ENCODE peak calls at places on chromosome 12, in four cellular contexts. One of them, this sample, is unnamed. For H3K9me3, the result is how much of the 10 kb centered on the place peaks cover.

GRCh38 chr12:42969357-42969756 is 379.8 kb upstream of the PRICKLE1 start:
- DNase-seq in CD4-positive, CD25-positive, alpha-beta regulatory T cell: no peak
- DNase-seq in prostate gland: no peak
- DNase-seq in cardiac muscle cell: no peak
- DNase-seq in this sample: no peak

GRCh38 chr12:46160081-46160980 is 108.5 kb downstream of the SLC38A1 start:
- DNase-seq in CD4-positive, CD25-positive, alpha-beta regulatory T cell: no peak
- DNase-seq in prostate gland: peak
- DNase-seq in cardiac muscle cell: peak
- DNase-seq in this sample: no peak

GRCh38 chr12:52916225-52916624 is 11.3 kb upstream of the KRT8 start:
- DNase-seq in CD4-positive, CD25-positive, alpha-beta regulatory T cell: no peak
- DNase-seq in prostate gland: no peak
- DNase-seq in cardiac muscle cell: no peak
- DNase-seq in this sample: no peak

GRCh38 chr12:24898185-24898584 is 50.7 kb downstream of the BCAT1 start:
- DNase-seq in CD4-positive, CD25-positive, alpha-beta regulatory T cell: no peak
- DNase-seq in prostate gland: no peak
- DNase-seq in cardiac muscle cell: no peak
- DNase-seq in this sample: no peak

GRCh38 chr12:27034607-27035293 is 12.4 kb downstream of the MED21 start:
- DNase-seq in CD4-positive, CD25-positive, alpha-beta regulatory T cell: no peak
- DNase-seq in prostate gland: no peak
- DNase-seq in cardiac muscle cell: no peak
- DNase-seq in this sample: no peak

GRCh38 chr12:128381961-128382360 is 115.0 kb downstream of the TMEM132C start:
- DNase-seq in CD4-positive, CD25-positive, alpha-beta regulatory T cell: no peak
- DNase-seq in prostate gland: no peak
- DNase-seq in cardiac muscle cell: no peak
- DNase-seq in this sample: no peak

GRCh38 chr12:15629108-15629507 is 160.1 kb downstream of the EPS8 start:
- DNase-seq in CD4-positive, CD25-positive, alpha-beta regulatory T cell: no peak
- DNase-seq in prostate gland: peak
- DNase-seq in cardiac muscle cell: peak
- DNase-seq in this sample: no peak

GRCh38 chr12:96121271-96121711 is 72.9 kb upstream of the ELK3 start:
- DNase-seq in CD4-positive, CD25-positive, alpha-beta regulatory T cell: no peak
- DNase-seq in prostate gland: no peak
- DNase-seq in cardiac muscle cell: no peak
- DNase-seq in this sample: no peak

GRCh38 chr12:59650594-59651229 is 54.9 kb downstream of the SLC16A7 start:
- DNase-seq in CD4-positive, CD25-positive, alpha-beta regulatory T cell: no peak
- DNase-seq in prostate gland: no peak
- DNase-seq in cardiac muscle cell: no peak
- DNase-seq in this sample: no peak

GRCh38 chr12:4285070-4285469 is 11.5 kb downstream of the CCND2 start:
- DNase-seq in CD4-positive, CD25-positive, alpha-beta regulatory T cell: no peak
- DNase-seq in prostate gland: no peak
- DNase-seq in cardiac muscle cell: no peak
- DNase-seq in this sample: no peak

GRCh38 chr12:55847033-55847432 is 4.3 kb upstream of the MMP19 start:
- DNase-seq in CD4-positive, CD25-positive, alpha-beta regulatory T cell: no peak
- DNase-seq in prostate gland: no peak
- DNase-seq in cardiac muscle cell: no peak
- DNase-seq in this sample: peak

GRCh38 chr12:91052021-91052420 is 5.8 kb downstream of the KERA start:
- DNase-seq in CD4-positive, CD25-positive, alpha-beta regulatory T cell: no peak
- DNase-seq in prostate gland: no peak
- DNase-seq in cardiac muscle cell: no peak
- DNase-seq in this sample: no peak

GRCh38 chr12:62841841-62842240 is 93.1 kb downstream of the PPM1H start:
- DNase-seq in CD4-positive, CD25-positive, alpha-beta regulatory T cell: no peak
- DNase-seq in prostate gland: peak
- DNase-seq in cardiac muscle cell: no peak
- DNase-seq in this sample: no peak

GRCh38 chr12:97835541-97835940 is 372.9 kb downstream of the RMST start:
- DNase-seq in CD4-positive, CD25-positive, alpha-beta regulatory T cell: no peak
- DNase-seq in prostate gland: no peak
- DNase-seq in cardiac muscle cell: no peak
- DNase-seq in this sample: no peak

GRCh38 chr12:80936353-80936641 is 1.4 kb downstream of the LIN7A start:
- DNase-seq in CD4-positive, CD25-positive, alpha-beta regulatory T cell: no peak
- DNase-seq in prostate gland: no peak
- DNase-seq in cardiac muscle cell: peak
- DNase-seq in this sample: no peak

GRCh38 chr12:52059582-52060497 is 8.6 kb downstream of the NR4A1 start:
- DNase-seq in CD4-positive, CD25-positive, alpha-beta regulatory T cell: no peak
- DNase-seq in prostate gland: no peak
- DNase-seq in cardiac muscle cell: no peak
- DNase-seq in this sample: no peak

GRCh38 chr12:103771466-103771865 is 69.6 kb downstream of the NT5DC3 start:
- DNase-seq in CD4-positive, CD25-positive, alpha-beta regulatory T cell: no peak
- DNase-seq in prostate gland: no peak
- DNase-seq in cardiac muscle cell: peak
- DNase-seq in this sample: no peak

GRCh38 chr12:34388636-34389377 is 366.5 kb downstream of the ALG10 start:
- DNase-seq in CD4-positive, CD25-positive, alpha-beta regulatory T cell: no peak
- DNase-seq in prostate gland: no peak
- DNase-seq in cardiac muscle cell: no peak
- DNase-seq in this sample: no peak
- H3K9me3 ChIP-seq in CD4-positive, CD25-positive, alpha-beta regulatory T cell: half or more
- H3K9me3 ChIP-seq in prostate gland: under half
- H3K9me3 ChIP-seq in cardiac muscle cell: under half
- H3K9me3 ChIP-seq in this sample: under half

GRCh38 chr12:126798449-126798848 is 1468.5 kb upstream of the TMEM132C start:
- DNase-seq in CD4-positive, CD25-positive, alpha-beta regulatory T cell: no peak
- DNase-seq in prostate gland: no peak
- DNase-seq in cardiac muscle cell: no peak
- DNase-seq in this sample: no peak
- H3K9me3 ChIP-seq in CD4-positive, CD25-positive, alpha-beta regulatory T cell: under half
- H3K9me3 ChIP-seq in prostate gland: under half
- H3K9me3 ChIP-seq in cardiac muscle cell: under half
- H3K9me3 ChIP-seq in this sample: under half

GRCh38 chr12:133156125-133156690 is 25.1 kb upstream of the ZNF268 start:
- DNase-seq in CD4-positive, CD25-positive, alpha-beta regulatory T cell: no peak
- DNase-seq in prostate gland: no peak
- DNase-seq in cardiac muscle cell: no peak
- DNase-seq in this sample: no peak
- H3K9me3 ChIP-seq in CD4-positive, CD25-positive, alpha-beta regulatory T cell: half or more
- H3K9me3 ChIP-seq in prostate gland: under half
- H3K9me3 ChIP-seq in cardiac muscle cell: under half
- H3K9me3 ChIP-seq in this sample: half or more

DNA sequence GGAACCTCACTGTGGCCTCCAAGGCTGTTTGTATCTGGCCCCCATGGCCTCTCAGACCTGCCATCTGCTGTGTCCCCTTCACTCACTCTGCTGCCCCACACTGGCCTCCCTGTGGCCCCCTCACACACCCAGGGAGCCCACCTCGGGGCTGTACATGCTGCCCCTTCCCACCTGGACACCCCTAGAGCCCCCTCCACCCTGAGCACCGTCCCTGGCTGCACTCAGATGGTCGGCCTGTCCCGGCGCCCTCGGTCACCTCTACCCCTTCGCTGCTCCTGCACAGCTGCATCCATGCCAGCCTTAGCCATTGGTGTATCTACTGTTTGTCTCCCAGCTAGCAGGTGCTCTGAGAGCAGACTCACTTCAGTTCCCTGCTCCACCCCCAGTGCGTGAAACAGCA is 144.4 kb downstream of the RIMBP2 start:
- DNase-seq in CD4-positive, CD25-positive, alpha-beta regulatory T cell: no peak
- DNase-seq in prostate gland: no peak
- DNase-seq in cardiac muscle cell: no peak
- DNase-seq in this sample: no peak
- H3K9me3 ChIP-seq in CD4-positive, CD25-positive, alpha-beta regulatory T cell: under half
- H3K9me3 ChIP-seq in prostate gland: under half
- H3K9me3 ChIP-seq in cardiac muscle cell: under half
- H3K9me3 ChIP-seq in this sample: under half

DNA sequence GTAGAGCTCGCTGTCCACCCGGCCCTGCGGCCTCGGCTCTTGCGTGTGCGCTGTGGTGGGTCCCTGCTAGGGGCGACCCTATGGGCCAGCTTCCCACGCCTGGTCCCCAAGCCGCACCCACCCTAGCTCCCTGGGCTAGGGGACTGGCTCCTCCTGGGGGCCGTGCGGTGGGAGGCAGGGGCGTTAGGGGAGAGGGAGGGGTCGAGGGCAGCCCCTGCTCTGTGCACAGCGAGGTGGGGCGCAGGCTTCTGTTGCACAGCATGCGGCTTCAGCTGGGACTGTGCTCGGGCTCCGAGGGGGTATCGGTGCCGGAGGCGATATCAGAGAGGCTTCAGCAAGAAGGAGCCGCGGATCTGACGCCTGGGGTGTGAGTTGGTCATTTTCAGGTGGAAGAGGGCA is 86.1 kb downstream of the ALG10 start:
- DNase-seq in CD4-positive, CD25-positive, alpha-beta regulatory T cell: no peak
- DNase-seq in prostate gland: no peak
- DNase-seq in cardiac muscle cell: no peak
- DNase-seq in this sample: no peak
- H3K9me3 ChIP-seq in CD4-positive, CD25-positive, alpha-beta regulatory T cell: under half
- H3K9me3 ChIP-seq in prostate gland: under half
- H3K9me3 ChIP-seq in cardiac muscle cell: under half
- H3K9me3 ChIP-seq in this sample: under half

GRCh38 chr12:124872068-124872719 is 8.5 kb upstream of the SCARB1 start:
- DNase-seq in CD4-positive, CD25-positive, alpha-beta regulatory T cell: no peak
- DNase-seq in prostate gland: no peak
- DNase-seq in cardiac muscle cell: no peak
- DNase-seq in this sample: no peak
- H3K9me3 ChIP-seq in CD4-positive, CD25-positive, alpha-beta regulatory T cell: under half
- H3K9me3 ChIP-seq in prostate gland: under half
- H3K9me3 ChIP-seq in cardiac muscle cell: under half
- H3K9me3 ChIP-seq in this sample: under half

GRCh38 chr12:56864318-56864717 is 69.9 kb downstream of the SDR9C7 start:
- DNase-seq in CD4-positive, CD25-positive, alpha-beta regulatory T cell: no peak
- DNase-seq in prostate gland: no peak
- DNase-seq in cardiac muscle cell: no peak
- DNase-seq in this sample: no peak

GRCh38 chr12:56866493-56866892 is 67.7 kb downstream of the SDR9C7 start:
- DNase-seq in CD4-positive, CD25-positive, alpha-beta regulatory T cell: no peak
- DNase-seq in prostate gland: no peak
- DNase-seq in cardiac muscle cell: no peak
- DNase-seq in this sample: no peak

GRCh38 chr12:56863789-56864188 is 70.4 kb downstream of the SDR9C7 start:
- DNase-seq in CD4-positive, CD25-positive, alpha-beta regulatory T cell: no peak
- DNase-seq in prostate gland: no peak
- DNase-seq in cardiac muscle cell: no peak
- DNase-seq in this sample: no peak

GRCh38 chr12:56867216-56867615 is 67.0 kb downstream of the SDR9C7 start:
- DNase-seq in CD4-positive, CD25-positive, alpha-beta regulatory T cell: no peak
- DNase-seq in prostate gland: no peak
- DNase-seq in cardiac muscle cell: no peak
- DNase-seq in this sample: no peak

GRCh38 chr12:56862264-56862663 is 71.9 kb downstream of the SDR9C7 start:
- DNase-seq in CD4-positive, CD25-positive, alpha-beta regulatory T cell: no peak
- DNase-seq in prostate gland: no peak
- DNase-seq in cardiac muscle cell: no peak
- DNase-seq in this sample: no peak
- H3K9me3 ChIP-seq in CD4-positive, CD25-positive, alpha-beta regulatory T cell: half or more
- H3K9me3 ChIP-seq in prostate gland: under half
- H3K9me3 ChIP-seq in cardiac muscle cell: under half
- H3K9me3 ChIP-seq in this sample: under half

GRCh38 chr12:34341362-34341733 is 319.1 kb downstream of the ALG10 start:
- DNase-seq in CD4-positive, CD25-positive, alpha-beta regulatory T cell: no peak
- DNase-seq in prostate gland: no peak
- DNase-seq in cardiac muscle cell: no peak
- DNase-seq in this sample: no peak

GRCh38 chr12:34344851-34345522 is 322.7 kb downstream of the ALG10 start:
- DNase-seq in CD4-positive, CD25-positive, alpha-beta regulatory T cell: no peak
- DNase-seq in prostate gland: no peak
- DNase-seq in cardiac muscle cell: no peak
- DNase-seq in this sample: no peak

GRCh38 chr12:34342048-34342447 is 319.8 kb downstream of the ALG10 start:
- DNase-seq in CD4-positive, CD25-positive, alpha-beta regulatory T cell: no peak
- DNase-seq in prostate gland: no peak
- DNase-seq in cardiac muscle cell: no peak
- DNase-seq in this sample: no peak

GRCh38 chr12:34343766-34344165 is 321.5 kb downstream of the ALG10 start:
- DNase-seq in CD4-positive, CD25-positive, alpha-beta regulatory T cell: no peak
- DNase-seq in prostate gland: no peak
- DNase-seq in cardiac muscle cell: no peak
- DNase-seq in this sample: no peak

GRCh38 chr12:34343345-34343744 is 321.0 kb downstream of the ALG10 start:
- DNase-seq in CD4-positive, CD25-positive, alpha-beta regulatory T cell: no peak
- DNase-seq in prostate gland: no peak
- DNase-seq in cardiac muscle cell: no peak
- DNase-seq in this sample: no peak
- H3K9me3 ChIP-seq in CD4-positive, CD25-positive, alpha-beta regulatory T cell: half or more
- H3K9me3 ChIP-seq in prostate gland: under half
- H3K9me3 ChIP-seq in cardiac muscle cell: under half
- H3K9me3 ChIP-seq in this sample: under half

This sample was measured in lower lobe of right lung.